ENCODE peak calls at places on chromosomes 13 and 19, in nine cellular contexts. One of them, this sample, is unnamed.

GRCh38 chr13:85379433-85379832 is 419.8 kb downstream of the SLITRK6 start:
- DNase-seq in AG09309: no peak
- DNase-seq in neural progenitor cell: no peak
- DNase-seq in CD4-positive, alpha-beta T cell: no peak
- DNase-seq in uterus: no peak
- DNase-seq in coronary artery: no peak
- DNase-seq in left ventricle myocardium inferior: no peak
- DNase-seq in fibroblast of lung: no peak
- DNase-seq in progenitor cell of endocrine pancreas: no peak
- DNase-seq in this sample: no peak

GRCh38 chr13:60755380-60756163 is 358.6 kb downstream of the TDRD3 start:
- DNase-seq in CD4-positive, alpha-beta T cell: no peak
- DNase-seq in left ventricle myocardium inferior: no peak
- DNase-seq in progenitor cell of endocrine pancreas: no peak
- DNase-seq in fibroblast of lung: no peak
- DNase-seq in uterus: no peak
- DNase-seq in AG09309: no peak
- DNase-seq in coronary artery: no peak
- DNase-seq in neural progenitor cell: peak
- DNase-seq in this sample: no peak

GRCh38 chr13:24173775-24174174 is 13.3 kb downstream of the SPATA13 start:
- DNase-seq in coronary artery: no peak
- DNase-seq in AG09309: no peak
- DNase-seq in left ventricle myocardium inferior: no peak
- DNase-seq in neural progenitor cell: no peak
- DNase-seq in fibroblast of lung: no peak
- DNase-seq in progenitor cell of endocrine pancreas: no peak
- DNase-seq in uterus: no peak
- DNase-seq in CD4-positive, alpha-beta T cell: no peak
- DNase-seq in this sample: no peak

GRCh38 chr19:3821857-3822364 is 35.7 kb upstream of the MATK start:
- DNase-seq in uterus: no peak
- DNase-seq in fibroblast of lung: peak
- DNase-seq in CD4-positive, alpha-beta T cell: peak
- DNase-seq in coronary artery: no peak
- DNase-seq in progenitor cell of endocrine pancreas: peak
- DNase-seq in neural progenitor cell: peak
- DNase-seq in left ventricle myocardium inferior: peak
- DNase-seq in AG09309: no peak
- DNase-seq in this sample: peak

GRCh38 chr19:30222993-30223865 is 149.0 kb upstream of the ZNF536 start:
- DNase-seq in CD4-positive, alpha-beta T cell: no peak
- DNase-seq in fibroblast of lung: no peak
- DNase-seq in left ventricle myocardium inferior: no peak
- DNase-seq in uterus: no peak
- DNase-seq in progenitor cell of endocrine pancreas: no peak
- DNase-seq in neural progenitor cell: peak
- DNase-seq in coronary artery: no peak
- DNase-seq in AG09309: no peak
- DNase-seq in this sample: no peak

GRCh38 chr19:39154626-39155100 is 29.1 kb downstream of the PAK4 start:
- DNase-seq in uterus: no peak
- DNase-seq in coronary artery: no peak
- DNase-seq in CD4-positive, alpha-beta T cell: no peak
- DNase-seq in progenitor cell of endocrine pancreas: no peak
- DNase-seq in left ventricle myocardium inferior: no peak
- DNase-seq in fibroblast of lung: no peak
- DNase-seq in AG09309: no peak
- DNase-seq in neural progenitor cell: no peak
- DNase-seq in this sample: no peak

GRCh38 chr19:840519-841206 is at the start of gene PRTN3:
- DNase-seq in neural progenitor cell: no peak
- DNase-seq in progenitor cell of endocrine pancreas: no peak
- DNase-seq in coronary artery: no peak
- DNase-seq in fibroblast of lung: no peak
- DNase-seq in left ventricle myocardium inferior: no peak
- DNase-seq in uterus: no peak
- DNase-seq in CD4-positive, alpha-beta T cell: no peak
- DNase-seq in AG09309: no peak
- DNase-seq in this sample: no peak

GRCh38 chr13:77026255-77026782 is 640 bp downstream of the FBXL3 start:
- DNase-seq in left ventricle myocardium inferior: peak
- DNase-seq in neural progenitor cell: peak
- DNase-seq in CD4-positive, alpha-beta T cell: peak
- DNase-seq in AG09309: no peak
- DNase-seq in coronary artery: peak
- DNase-seq in uterus: peak
- DNase-seq in fibroblast of lung: peak
- DNase-seq in progenitor cell of endocrine pancreas: peak
- DNase-seq in this sample: peak

GRCh38 chr19:30130356-30131122 is 188.5 kb downstream of the URI1 start:
- DNase-seq in AG09309: no peak
- DNase-seq in uterus: no peak
- DNase-seq in fibroblast of lung: no peak
- DNase-seq in neural progenitor cell: no peak
- DNase-seq in left ventricle myocardium inferior: no peak
- DNase-seq in CD4-positive, alpha-beta T cell: no peak
- DNase-seq in coronary artery: no peak
- DNase-seq in progenitor cell of endocrine pancreas: no peak
- DNase-seq in this sample: no peak

GRCh38 chr13:77985866-77986636 is 67.4 kb upstream of the EDNRB start:
- DNase-seq in coronary artery: no peak
- DNase-seq in CD4-positive, alpha-beta T cell: no peak
- DNase-seq in neural progenitor cell: no peak
- DNase-seq in fibroblast of lung: no peak
- DNase-seq in progenitor cell of endocrine pancreas: no peak
- DNase-seq in left ventricle myocardium inferior: no peak
- DNase-seq in AG09309: no peak
- DNase-seq in uterus: no peak
- DNase-seq in this sample: no peak

GRCh38 chr13:97280478-97280877 is 58.3 kb downstream of the MBNL2 start:
- DNase-seq in progenitor cell of endocrine pancreas: no peak
- DNase-seq in AG09309: no peak
- DNase-seq in left ventricle myocardium inferior: no peak
- DNase-seq in coronary artery: no peak
- DNase-seq in uterus: no peak
- DNase-seq in neural progenitor cell: peak
- DNase-seq in fibroblast of lung: no peak
- DNase-seq in CD4-positive, alpha-beta T cell: no peak
- DNase-seq in this sample: no peak

GRCh38 chr13:50599927-50600326 is 243.6 kb downstream of the DLEU7 start:
- DNase-seq in CD4-positive, alpha-beta T cell: no peak
- DNase-seq in coronary artery: no peak
- DNase-seq in AG09309: no peak
- DNase-seq in left ventricle myocardium inferior: no peak
- DNase-seq in neural progenitor cell: no peak
- DNase-seq in uterus: no peak
- DNase-seq in progenitor cell of endocrine pancreas: no peak
- DNase-seq in fibroblast of lung: no peak
- DNase-seq in this sample: no peak

GRCh38 chr13:98475521-98475920 is 101.4 kb downstream of the STK24 start:
- DNase-seq in fibroblast of lung: peak
- DNase-seq in left ventricle myocardium inferior: no peak
- DNase-seq in AG09309: no peak
- DNase-seq in CD4-positive, alpha-beta T cell: no peak
- DNase-seq in coronary artery: no peak
- DNase-seq in uterus: no peak
- DNase-seq in progenitor cell of endocrine pancreas: no peak
- DNase-seq in neural progenitor cell: peak
- DNase-seq in this sample: no peak

GRCh38 chr19:10191347-10191746 is 3.4 kb downstream of the DNMT1 start:
- DNase-seq in left ventricle myocardium inferior: no peak
- DNase-seq in CD4-positive, alpha-beta T cell: no peak
- DNase-seq in neural progenitor cell: no peak
- DNase-seq in fibroblast of lung: peak
- DNase-seq in AG09309: peak
- DNase-seq in coronary artery: no peak
- DNase-seq in progenitor cell of endocrine pancreas: no peak
- DNase-seq in uterus: peak
- DNase-seq in this sample: no peak

GRCh38 chr13:49063526-49063925 is 87.8 kb downstream of the FNDC3A start:
- DNase-seq in CD4-positive, alpha-beta T cell: no peak
- DNase-seq in coronary artery: no peak
- DNase-seq in progenitor cell of endocrine pancreas: no peak
- DNase-seq in uterus: no peak
- DNase-seq in left ventricle myocardium inferior: no peak
- DNase-seq in AG09309: no peak
- DNase-seq in neural progenitor cell: no peak
- DNase-seq in fibroblast of lung: no peak
- DNase-seq in this sample: no peak

GRCh38 chr13:41944635-41945401 is 16.1 kb downstream of the VWA8 start:
- DNase-seq in fibroblast of lung: no peak
- DNase-seq in CD4-positive, alpha-beta T cell: no peak
- DNase-seq in left ventricle myocardium inferior: no peak
- DNase-seq in neural progenitor cell: no peak
- DNase-seq in coronary artery: no peak
- DNase-seq in uterus: no peak
- DNase-seq in progenitor cell of endocrine pancreas: no peak
- DNase-seq in AG09309: no peak
- DNase-seq in this sample: no peak

GRCh38 chr13:41944229-41944628 is 16.7 kb downstream of the VWA8 start:
- DNase-seq in progenitor cell of endocrine pancreas: no peak
- DNase-seq in fibroblast of lung: no peak
- DNase-seq in neural progenitor cell: no peak
- DNase-seq in coronary artery: no peak
- DNase-seq in CD4-positive, alpha-beta T cell: no peak
- DNase-seq in left ventricle myocardium inferior: no peak
- DNase-seq in AG09309: no peak
- DNase-seq in uterus: no peak
- DNase-seq in this sample: no peak

GRCh38 chr13:41941174-41941573 is 19.7 kb downstream of the VWA8 start:
- DNase-seq in neural progenitor cell: no peak
- DNase-seq in coronary artery: no peak
- DNase-seq in uterus: no peak
- DNase-seq in fibroblast of lung: no peak
- DNase-seq in CD4-positive, alpha-beta T cell: no peak
- DNase-seq in left ventricle myocardium inferior: no peak
- DNase-seq in progenitor cell of endocrine pancreas: no peak
- DNase-seq in AG09309: no peak
- DNase-seq in this sample: no peak

GRCh38 chr13:41939403-41939802 is 21.5 kb downstream of the VWA8 start:
- DNase-seq in neural progenitor cell: no peak
- DNase-seq in uterus: no peak
- DNase-seq in coronary artery: no peak
- DNase-seq in progenitor cell of endocrine pancreas: no peak
- DNase-seq in AG09309: no peak
- DNase-seq in left ventricle myocardium inferior: no peak
- DNase-seq in CD4-positive, alpha-beta T cell: no peak
- DNase-seq in fibroblast of lung: no peak
- DNase-seq in this sample: no peak

GRCh38 chr13:41942462-41943094 is 18.3 kb downstream of the VWA8 start:
- DNase-seq in progenitor cell of endocrine pancreas: no peak
- DNase-seq in AG09309: no peak
- DNase-seq in neural progenitor cell: peak
- DNase-seq in left ventricle myocardium inferior: no peak
- DNase-seq in fibroblast of lung: peak
- DNase-seq in coronary artery: no peak
- DNase-seq in uterus: no peak
- DNase-seq in CD4-positive, alpha-beta T cell: no peak
- DNase-seq in this sample: no peak
- TF ChIP-seq CTCF in progenitor cell of endocrine pancreas: peak
- TF ChIP-seq CTCF in AG09309: peak
- TF ChIP-seq CTCF in neural progenitor cell: peak
- TF ChIP-seq CTCF in left ventricle myocardium inferior: peak
- TF ChIP-seq CTCF in fibroblast of lung: peak
- TF ChIP-seq CTCF in coronary artery: no peak
- TF ChIP-seq CTCF in uterus: no peak
- TF ChIP-seq CTCF in CD4-positive, alpha-beta T cell: no peak
- TF ChIP-seq CTCF in this sample: no peak

DNA sequence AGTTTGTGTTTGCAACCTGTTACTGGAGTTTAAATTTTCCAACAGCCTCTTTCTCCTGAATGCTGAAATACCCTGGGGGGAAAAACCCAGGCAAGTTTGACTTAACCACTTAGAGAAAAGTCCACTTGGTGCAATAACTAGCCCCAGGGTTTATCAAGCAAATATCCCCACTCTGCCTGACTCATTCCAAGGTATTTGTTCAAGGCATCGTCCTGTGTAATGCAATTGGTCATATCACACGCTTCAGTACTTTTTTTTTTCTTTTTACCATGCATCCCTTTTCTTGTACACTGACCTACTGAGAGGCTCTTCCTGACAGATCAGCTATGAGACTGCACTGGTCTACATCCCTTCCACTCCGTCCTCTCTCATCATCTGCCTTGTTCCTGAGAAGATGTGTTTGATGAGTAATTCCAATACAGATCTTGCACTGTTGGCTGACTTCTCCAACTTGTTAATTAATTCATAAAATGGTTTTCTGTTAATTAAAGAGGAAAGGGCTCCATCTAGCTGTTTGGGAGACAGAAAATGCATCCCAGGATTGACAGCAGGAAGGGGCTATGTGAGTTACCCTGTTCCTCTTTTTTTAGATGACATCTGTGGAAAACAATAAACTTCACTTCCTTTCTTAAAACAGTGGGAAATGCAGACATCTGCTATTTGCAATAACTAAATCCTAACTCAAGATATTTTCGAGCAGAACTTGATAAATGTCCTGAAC is 212.6 kb upstream of the IRS2 start:
- DNase-seq in uterus: no peak
- DNase-seq in neural progenitor cell: no peak
- DNase-seq in AG09309: peak
- DNase-seq in fibroblast of lung: peak
- DNase-seq in coronary artery: no peak
- DNase-seq in left ventricle myocardium inferior: no peak
- DNase-seq in CD4-positive, alpha-beta T cell: no peak
- DNase-seq in progenitor cell of endocrine pancreas: no peak
- DNase-seq in this sample: no peak
- TF ChIP-seq CTCF in uterus: no peak
- TF ChIP-seq CTCF in neural progenitor cell: no peak
- TF ChIP-seq CTCF in AG09309: no peak
- TF ChIP-seq CTCF in fibroblast of lung: no peak
- TF ChIP-seq CTCF in coronary artery: no peak
- TF ChIP-seq CTCF in left ventricle myocardium inferior: no peak
- TF ChIP-seq CTCF in CD4-positive, alpha-beta T cell: no peak
- TF ChIP-seq CTCF in progenitor cell of endocrine pancreas: no peak
- TF ChIP-seq CTCF in this sample: no peak

DNA sequence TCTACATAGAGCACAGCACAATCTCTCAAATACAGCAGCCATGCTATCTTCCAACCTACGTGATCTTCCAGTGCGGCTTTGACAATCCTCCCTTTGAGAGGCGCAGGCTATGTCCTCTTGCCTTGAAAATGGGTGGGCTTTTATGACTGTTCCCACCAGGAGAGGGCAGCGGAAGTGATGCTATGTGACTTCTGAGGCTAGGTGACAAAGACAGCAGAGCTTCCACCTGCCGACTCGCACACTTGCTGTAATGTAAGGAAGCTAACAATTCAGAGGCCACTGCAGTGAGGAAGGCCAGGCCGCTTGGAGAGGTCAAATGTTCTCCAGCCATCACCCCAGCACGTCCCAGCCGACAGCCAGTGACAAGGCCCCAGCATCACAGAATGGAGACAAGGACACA is 65.8 kb downstream of the MRPL57 start:
- DNase-seq in neural progenitor cell: peak
- DNase-seq in progenitor cell of endocrine pancreas: no peak
- DNase-seq in fibroblast of lung: no peak
- DNase-seq in CD4-positive, alpha-beta T cell: no peak
- DNase-seq in left ventricle myocardium inferior: no peak
- DNase-seq in AG09309: no peak
- DNase-seq in coronary artery: no peak
- DNase-seq in uterus: no peak
- DNase-seq in this sample: no peak
- TF ChIP-seq CTCF in neural progenitor cell: peak
- TF ChIP-seq CTCF in progenitor cell of endocrine pancreas: peak
- TF ChIP-seq CTCF in fibroblast of lung: no peak
- TF ChIP-seq CTCF in CD4-positive, alpha-beta T cell: no peak
- TF ChIP-seq CTCF in left ventricle myocardium inferior: no peak
- TF ChIP-seq CTCF in AG09309: no peak
- TF ChIP-seq CTCF in coronary artery: no peak
- TF ChIP-seq CTCF in uterus: no peak
- TF ChIP-seq CTCF in this sample: no peak

GRCh38 chr13:33235078-33235477 is 50.5 kb downstream of the STARD13 start:
- DNase-seq in coronary artery: no peak
- DNase-seq in AG09309: no peak
- DNase-seq in uterus: no peak
- DNase-seq in fibroblast of lung: peak
- DNase-seq in progenitor cell of endocrine pancreas: no peak
- DNase-seq in CD4-positive, alpha-beta T cell: no peak
- DNase-seq in left ventricle myocardium inferior: no peak
- DNase-seq in neural progenitor cell: no peak
- DNase-seq in this sample: no peak
- TF ChIP-seq CTCF in coronary artery: no peak
- TF ChIP-seq CTCF in AG09309: no peak
- TF ChIP-seq CTCF in uterus: no peak
- TF ChIP-seq CTCF in fibroblast of lung: no peak
- TF ChIP-seq CTCF in progenitor cell of endocrine pancreas: no peak
- TF ChIP-seq CTCF in CD4-positive, alpha-beta T cell: no peak
- TF ChIP-seq CTCF in left ventricle myocardium inferior: peak
- TF ChIP-seq CTCF in neural progenitor cell: no peak
- TF ChIP-seq CTCF in this sample: no peak